ENCODE peak calls at places on chromosomes 4 and X, in eight cellular contexts. One of them, this sample, is unnamed.

GRCh38 chrX:859329-859728 is 228.7 kb downstream of the SHOX start:
- DNase-seq in MM.1S: no peak
- DNase-seq in neural progenitor cell: no peak
- DNase-seq in GM23248: no peak
- DNase-seq in OCI-LY7: no peak
- DNase-seq in SK-N-SH: no peak
- DNase-seq in HCT116: no peak
- DNase-seq in hepatocyte: no peak
- DNase-seq in this sample: no peak

GRCh38 chr4:1297456-1298325 is 8.0 kb downstream of the MAEA start:
- DNase-seq in GM23248: no peak
- DNase-seq in SK-N-SH: no peak
- DNase-seq in hepatocyte: no peak
- DNase-seq in OCI-LY7: no peak
- DNase-seq in HCT116: no peak
- DNase-seq in MM.1S: no peak
- DNase-seq in neural progenitor cell: peak; percentile 37
- DNase-seq in this sample: no peak

GRCh38 chr4:87196927-87197326 is 23.5 kb downstream of the KLHL8 start:
- DNase-seq in HCT116: no peak
- DNase-seq in hepatocyte: no peak
- DNase-seq in GM23248: no peak
- DNase-seq in MM.1S: no peak
- DNase-seq in neural progenitor cell: no peak
- DNase-seq in SK-N-SH: no peak
- DNase-seq in OCI-LY7: no peak
- DNase-seq in this sample: no peak

GRCh38 chr4:128775477-128775876 is 34.0 kb upstream of the JADE1 start:
- DNase-seq in SK-N-SH: no peak
- DNase-seq in OCI-LY7: no peak
- DNase-seq in GM23248: no peak
- DNase-seq in hepatocyte: no peak
- DNase-seq in neural progenitor cell: no peak
- DNase-seq in MM.1S: no peak
- DNase-seq in HCT116: no peak
- DNase-seq in this sample: no peak

GRCh38 chr4:185787926-185788679 is 23.9 kb downstream of the SORBS2 start:
- DNase-seq in neural progenitor cell: peak; percentile 63
- DNase-seq in SK-N-SH: no peak
- DNase-seq in GM23248: no peak
- DNase-seq in OCI-LY7: no peak
- DNase-seq in MM.1S: no peak
- DNase-seq in HCT116: no peak
- DNase-seq in hepatocyte: no peak
- DNase-seq in this sample: no peak

GRCh38 chr4:53629296-53629695 is 38.0 kb upstream of the LNX1 start:
- DNase-seq in GM23248: no peak
- DNase-seq in HCT116: no peak
- DNase-seq in hepatocyte: no peak
- DNase-seq in OCI-LY7: no peak
- DNase-seq in MM.1S: no peak
- DNase-seq in SK-N-SH: no peak
- DNase-seq in neural progenitor cell: no peak
- DNase-seq in this sample: no peak

GRCh38 chr4:106587558-106587957 is 219.0 kb upstream of the GIMD1 start:
- DNase-seq in GM23248: peak; percentile 86
- DNase-seq in HCT116: no peak
- DNase-seq in MM.1S: no peak
- DNase-seq in neural progenitor cell: no peak
- DNase-seq in OCI-LY7: no peak
- DNase-seq in hepatocyte: peak; percentile 31
- DNase-seq in SK-N-SH: no peak
- DNase-seq in this sample: peak; percentile 80

GRCh38 chrX:149962859-149963757 is 24.8 kb upstream of the EOLA2 start:
- DNase-seq in neural progenitor cell: peak; percentile 72
- DNase-seq in hepatocyte: peak; percentile 61
- DNase-seq in MM.1S: peak; percentile 6
- DNase-seq in SK-N-SH: peak; percentile 55
- DNase-seq in GM23248: peak; percentile 80
- DNase-seq in HCT116: peak; percentile 45
- DNase-seq in OCI-LY7: peak; percentile 39
- DNase-seq in this sample: peak; percentile 77

GRCh38 chr4:166882221-166882620 is 352.1 kb downstream of the SPOCK3 start:
- DNase-seq in hepatocyte: no peak
- DNase-seq in OCI-LY7: no peak
- DNase-seq in HCT116: no peak
- DNase-seq in MM.1S: no peak
- DNase-seq in GM23248: no peak
- DNase-seq in SK-N-SH: no peak
- DNase-seq in neural progenitor cell: no peak
- DNase-seq in this sample: no peak

GRCh38 chr4:158316264-158316663 is 106.0 kb downstream of the TMEM144 start:
- DNase-seq in MM.1S: no peak
- DNase-seq in HCT116: no peak
- DNase-seq in GM23248: peak; percentile 51
- DNase-seq in OCI-LY7: no peak
- DNase-seq in SK-N-SH: no peak
- DNase-seq in neural progenitor cell: no peak
- DNase-seq in hepatocyte: no peak
- DNase-seq in this sample: no peak

GRCh38 chr4:3765271-3766206 is 646 bp upstream of the ADRA2C start:
- DNase-seq in SK-N-SH: peak; percentile 91
- DNase-seq in hepatocyte: peak; percentile 82
- DNase-seq in MM.1S: no peak
- DNase-seq in neural progenitor cell: peak; percentile 90
- DNase-seq in HCT116: no peak
- DNase-seq in OCI-LY7: no peak
- DNase-seq in GM23248: peak; percentile 77
- DNase-seq in this sample: peak; percentile 5

GRCh38 chr4:94678896-94679295 is 78.9 kb upstream of the BMPR1B start:
- DNase-seq in MM.1S: no peak
- DNase-seq in SK-N-SH: no peak
- DNase-seq in HCT116: no peak
- DNase-seq in OCI-LY7: no peak
- DNase-seq in GM23248: peak; percentile 89
- DNase-seq in neural progenitor cell: no peak
- DNase-seq in hepatocyte: no peak
- DNase-seq in this sample: peak; percentile 46

GRCh38 chr4:73309211-73309610 is 50.6 kb upstream of the ANKRD17 start:
- DNase-seq in neural progenitor cell: no peak
- DNase-seq in hepatocyte: no peak
- DNase-seq in MM.1S: no peak
- DNase-seq in GM23248: peak; percentile 74
- DNase-seq in HCT116: no peak
- DNase-seq in OCI-LY7: no peak
- DNase-seq in SK-N-SH: no peak
- DNase-seq in this sample: peak; percentile 59

GRCh38 chr4:39609454-39609911 is 29.2 kb downstream of the SMIM14 start:
- DNase-seq in MM.1S: no peak
- DNase-seq in SK-N-SH: no peak
- DNase-seq in OCI-LY7: no peak
- DNase-seq in HCT116: no peak
- DNase-seq in GM23248: no peak
- DNase-seq in hepatocyte: peak; percentile 11
- DNase-seq in neural progenitor cell: no peak
- DNase-seq in this sample: peak; percentile 48

GRCh38 chrX:139692506-139692849 is 15.5 kb downstream of the MCF2 start:
- DNase-seq in OCI-LY7: no peak
- DNase-seq in hepatocyte: no peak
- DNase-seq in neural progenitor cell: no peak
- DNase-seq in SK-N-SH: no peak
- DNase-seq in GM23248: peak; percentile 18
- DNase-seq in HCT116: no peak
- DNase-seq in MM.1S: no peak
- DNase-seq in this sample: no peak

GRCh38 chr4:47536956-47537355 is 51.9 kb downstream of the ATP10D start:
- DNase-seq in SK-N-SH: no peak
- DNase-seq in hepatocyte: no peak
- DNase-seq in neural progenitor cell: no peak
- DNase-seq in OCI-LY7: no peak
- DNase-seq in MM.1S: no peak
- DNase-seq in HCT116: no peak
- DNase-seq in GM23248: peak; percentile 27
- DNase-seq in this sample: no peak

GRCh38 chr4:82745173-82745842 is 53.3 kb downstream of the SCD5 start:
- DNase-seq in OCI-LY7: no peak
- DNase-seq in HCT116: no peak
- DNase-seq in GM23248: peak; percentile 79
- DNase-seq in neural progenitor cell: peak; percentile 67
- DNase-seq in MM.1S: no peak
- DNase-seq in SK-N-SH: no peak
- DNase-seq in hepatocyte: no peak
- DNase-seq in this sample: no peak

GRCh38 chrX:40508560-40508959 is 72.2 kb upstream of the ATP6AP2 start:
- DNase-seq in neural progenitor cell: no peak
- DNase-seq in MM.1S: no peak
- DNase-seq in HCT116: no peak
- DNase-seq in GM23248: no peak
- DNase-seq in OCI-LY7: no peak
- DNase-seq in SK-N-SH: no peak
- DNase-seq in hepatocyte: no peak
- DNase-seq in this sample: no peak

GRCh38 chr4:176241703-176242102 is 27.3 kb downstream of the ASB5 start:
- DNase-seq in OCI-LY7: no peak
- DNase-seq in neural progenitor cell: no peak
- DNase-seq in SK-N-SH: no peak
- DNase-seq in MM.1S: no peak
- DNase-seq in hepatocyte: no peak
- DNase-seq in HCT116: no peak
- DNase-seq in GM23248: no peak
- DNase-seq in this sample: no peak

DNA sequence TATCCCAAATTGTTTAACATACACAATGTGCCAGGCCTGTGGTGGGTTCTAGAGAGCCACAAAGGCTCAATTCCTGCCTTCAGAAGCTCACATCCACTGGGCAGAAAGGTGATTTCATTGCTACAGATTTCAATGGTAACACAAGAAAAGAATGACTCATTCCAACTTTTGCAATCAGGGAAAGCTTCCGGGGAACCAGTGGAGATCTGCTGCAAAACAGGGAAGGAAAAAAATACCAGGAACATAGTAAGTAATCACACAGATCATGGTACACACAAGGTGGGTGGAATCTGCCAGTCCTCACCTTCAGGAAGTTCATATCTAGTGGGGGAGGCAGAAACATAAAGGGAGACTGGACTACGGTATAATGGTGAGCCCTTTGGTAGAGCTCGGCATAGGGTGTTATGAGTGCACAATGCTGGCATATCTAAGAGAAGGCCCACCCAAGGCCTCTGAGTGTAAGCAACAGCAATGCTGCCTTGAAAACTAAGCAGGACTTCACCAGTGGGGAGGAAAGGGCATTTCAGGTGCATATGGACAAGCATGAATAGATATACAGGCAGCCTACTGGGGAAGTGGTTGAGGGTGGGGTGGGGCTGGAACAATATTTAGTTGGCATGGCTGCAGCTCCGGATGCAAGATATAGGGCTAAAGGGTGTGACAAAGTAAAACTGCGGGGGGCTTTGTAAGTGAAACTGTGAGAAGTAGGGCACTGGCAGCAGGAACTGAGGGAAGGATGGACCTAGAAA is 24.2 kb downstream of the GPRIN3 start:
- DNase-seq in HCT116: no peak
- DNase-seq in SK-N-SH: no peak
- DNase-seq in neural progenitor cell: no peak
- DNase-seq in MM.1S: no peak
- DNase-seq in GM23248: peak; percentile 63
- DNase-seq in OCI-LY7: no peak
- DNase-seq in hepatocyte: peak; percentile 28
- DNase-seq in this sample: peak; percentile 22
- TF ChIP-seq EZH2phosphoT487 in HCT116: no peak
- TF ChIP-seq EZH2phosphoT487 in SK-N-SH: no peak
- TF ChIP-seq EZH2phosphoT487 in neural progenitor cell: no peak
- TF ChIP-seq EZH2phosphoT487 in MM.1S: no peak
- TF ChIP-seq EZH2phosphoT487 in GM23248: no peak
- TF ChIP-seq EZH2phosphoT487 in OCI-LY7: no peak
- TF ChIP-seq EZH2phosphoT487 in hepatocyte: no peak
- TF ChIP-seq EZH2phosphoT487 in this sample: no peak

GRCh38 chrX:44025611-44026010 is 52.4 kb upstream of the NDP start:
- DNase-seq in MM.1S: no peak
- DNase-seq in HCT116: no peak
- DNase-seq in SK-N-SH: no peak
- DNase-seq in OCI-LY7: no peak
- DNase-seq in GM23248: peak; percentile 75
- DNase-seq in hepatocyte: peak; percentile 20
- DNase-seq in neural progenitor cell: no peak
- DNase-seq in this sample: peak; percentile 8
- H3K27ac ChIP-seq in MM.1S: no peak overlapping the region
- H3K27ac ChIP-seq in HCT116: no peak overlapping the region
- H3K27ac ChIP-seq in SK-N-SH: peak overlapping the region; percentile 68
- H3K27ac ChIP-seq in OCI-LY7: no peak overlapping the region
- H3K27ac ChIP-seq in GM23248: peak overlapping the region; percentile 30
- H3K27ac ChIP-seq in hepatocyte: peak overlapping the region; percentile 63
- H3K27ac ChIP-seq in neural progenitor cell: no peak overlapping the region
- H3K27ac ChIP-seq in this sample: no peak overlapping the region

GRCh38 chr4:15784959-15785634 is 7.0 kb downstream of the CD38 start:
- DNase-seq in MM.1S: peak; percentile 79
- DNase-seq in OCI-LY7: peak; percentile 96
- DNase-seq in hepatocyte: no peak
- DNase-seq in neural progenitor cell: no peak
- DNase-seq in GM23248: no peak
- DNase-seq in SK-N-SH: no peak
- DNase-seq in HCT116: no peak
- DNase-seq in this sample: no peak
- H3K9me3 ChIP-seq in MM.1S: no peaks in the 10 kb centered on the region
- H3K9me3 ChIP-seq in OCI-LY7: peaks cover 77% of the 10 kb centered on the region
- H3K9me3 ChIP-seq in hepatocyte: no peaks in the 10 kb centered on the region
- H3K9me3 ChIP-seq in neural progenitor cell: no peaks in the 10 kb centered on the region
- H3K9me3 ChIP-seq in GM23248: no peaks in the 10 kb centered on the region
- H3K9me3 ChIP-seq in SK-N-SH: no peaks in the 10 kb centered on the region
- H3K9me3 ChIP-seq in HCT116: no peaks in the 10 kb centered on the region
- H3K9me3 ChIP-seq in this sample: no peaks in the 10 kb centered on the region

DNA sequence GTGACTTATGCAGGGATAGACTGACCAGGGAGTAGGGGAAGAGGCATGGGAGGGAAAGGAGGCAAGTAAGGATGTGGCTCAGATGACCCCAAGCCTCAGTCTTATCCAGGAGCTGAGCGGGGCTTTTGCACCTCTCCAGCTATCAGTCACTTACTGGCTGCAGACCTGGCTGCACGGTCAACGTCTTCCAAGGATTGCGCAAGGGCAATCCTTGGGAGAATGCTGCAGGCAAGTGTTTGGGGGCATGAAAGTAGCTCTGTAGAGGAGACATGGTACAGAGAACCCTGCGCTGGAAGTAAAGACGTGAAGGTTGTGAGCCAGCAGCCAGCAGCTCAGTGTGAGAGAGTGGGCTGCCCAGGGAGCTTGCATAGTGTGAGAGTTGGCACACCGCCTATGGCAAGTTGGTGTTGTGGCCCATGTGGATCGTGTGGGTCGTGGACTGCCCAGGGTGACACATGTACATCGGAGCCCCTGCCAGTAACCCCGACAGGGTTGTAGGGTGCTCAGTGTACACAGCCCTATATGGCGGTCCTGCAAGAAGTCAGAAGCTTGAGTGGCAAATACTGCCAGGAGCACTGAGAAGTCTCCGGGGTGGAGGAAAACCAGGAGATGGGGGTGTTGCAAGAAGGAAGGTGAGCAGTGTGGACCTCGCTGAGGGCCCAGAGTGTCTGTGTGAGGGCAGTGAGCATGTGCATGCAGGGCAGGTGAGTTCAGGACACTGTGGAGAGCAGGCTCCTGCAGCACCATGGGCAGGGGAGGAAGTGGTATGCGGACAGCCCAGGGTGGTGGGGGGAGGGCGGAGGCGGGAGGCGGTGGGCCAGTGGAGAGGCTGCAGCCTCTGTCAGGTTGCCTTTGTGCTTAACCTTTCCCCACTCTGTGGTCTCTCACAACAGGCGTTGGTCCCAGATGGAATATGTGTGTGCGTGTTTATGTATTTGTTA is 50.9 kb downstream of the KIT start:
- DNase-seq in neural progenitor cell: no peak
- DNase-seq in OCI-LY7: no peak
- DNase-seq in HCT116: no peak
- DNase-seq in hepatocyte: no peak
- DNase-seq in MM.1S: no peak
- DNase-seq in SK-N-SH: no peak
- DNase-seq in GM23248: no peak
- DNase-seq in this sample: no peak
- TF ChIP-seq EZH2phosphoT487 in neural progenitor cell: no peak
- TF ChIP-seq EZH2phosphoT487 in OCI-LY7: no peak
- TF ChIP-seq EZH2phosphoT487 in HCT116: no peak
- TF ChIP-seq EZH2phosphoT487 in hepatocyte: no peak
- TF ChIP-seq EZH2phosphoT487 in MM.1S: no peak
- TF ChIP-seq EZH2phosphoT487 in SK-N-SH: no peak
- TF ChIP-seq EZH2phosphoT487 in GM23248: no peak
- TF ChIP-seq EZH2phosphoT487 in this sample: no peak